ENCODE peak calls at places on chromosomes 2 and 18, in five cellular contexts. O is SK-N-MC; I is cardiac muscle cell; J is CD8-positive, alpha-beta memory T cell; P is CD4-positive, alpha-beta T cell. U is an unnamed sample. For H3K9me3, the result is how much of the 10 kb centered on the place peaks cover.

GRCh38 chr2:51013060-51013746 is 18.7 kb downstream of the NRXN1 start:
- DNase-seq in O (no peak), I (peak), J (no peak), P (no peak), U (no peak)

GRCh38 chr18:26091047-26091630 is 726 bp upstream of the SS18 start:
- DNase-seq in O (no peak), P (no peak), J (no peak), I (no peak), U (no peak)

GRCh38 chr18:8052237-8052701 is 485.2 kb downstream of the PTPRM start:
- DNase-seq in J (no peak), O (no peak), P (no peak), I (no peak), U (no peak)

GRCh38 chr18:58263055-58263732 is 219.2 kb downstream of the NEDD4L start:
- DNase-seq in P (no peak), J (no peak), O (no peak), I (no peak), U (no peak)

GRCh38 chr2:102657770-102658169 is 38.4 kb downstream of the SLC9A2 start:
- DNase-seq in O (no peak), J (no peak), I (no peak), P (no peak), U (no peak)

GRCh38 chr18:48023334-48024008 is 93.0 kb upstream of the SMAD2 start:
- DNase-seq in J (no peak), I (peak), O (peak), P (no peak), U (peak)

GRCh38 chr2:226791056-226791486 is 8.5 kb downstream of the IRS1 start:
- DNase-seq in I (peak), J (peak), O (no peak), P (no peak), U (no peak)

GRCh38 chr2:88180594-88181240 is 10.6 kb downstream of the THNSL2 start:
- DNase-seq in J (no peak), I (no peak), O (no peak), P (no peak), U (no peak)

GRCh38 chr2:173299764-173300163 is 54.9 kb upstream of the CDCA7 start:
- DNase-seq in P (no peak), J (no peak), O (no peak), I (no peak), U (no peak)

GRCh38 chr18:32469190-32469611 is 1.5 kb downstream of the GAREM1 start:
- DNase-seq in P (no peak), O (no peak), J (no peak), I (peak), U (no peak)

GRCh38 chr2:5915926-5916325 is 223.7 kb downstream of the SOX11 start:
- DNase-seq in I (peak), J (no peak), P (no peak), O (no peak), U (no peak)

GRCh38 chr2:48415765-48416515 is 114.0 kb upstream of the STON1 start:
- DNase-seq in I (no peak), J (no peak), P (no peak), O (no peak), U (no peak)

GRCh38 chr18:63963610-63964256 is 6.1 kb upstream of the SERPINB8 start:
- DNase-seq in P (no peak), O (no peak), J (peak), I (peak), U (no peak)

GRCh38 chr18:72672364-72673151 is 128.4 kb upstream of the CBLN2 start:
- DNase-seq in I (peak), O (peak), J (no peak), P (no peak), U (no peak)

GRCh38 chr2:240590681-240591111 is 4.2 kb downstream of the CAPN10 start:
- DNase-seq in P (no peak), O (no peak), J (peak), I (no peak), U (no peak)

GRCh38 chr2:236663267-236663666 is 93.6 kb downstream of the ACKR3 start:
- DNase-seq in J (no peak), P (no peak), O (no peak), I (no peak), U (no peak)

GRCh38 chr2:164015328-164016123 is 279.7 kb upstream of the FIGN start:
- DNase-seq in O (no peak), I (no peak), J (no peak), P (no peak), U (no peak)

GRCh38 chr2:217418090-217418489 is 558.2 kb upstream of the TNP1 start:
- DNase-seq in I (no peak), P (no peak), J (no peak), O (no peak), U (no peak)

GRCh38 chr2:8636041-8636491 is 45.8 kb upstream of the ID2 start:
- DNase-seq in O (no peak), I (peak), J (peak), P (no peak), U (no peak)

GRCh38 chr18:22285299-22286140 is 116.1 kb downstream of the GATA6 start:
- DNase-seq in I (no peak), O (no peak), J (no peak), P (no peak), U (no peak)

GRCh38 chr18:62027914-62028520 is 135.2 kb upstream of the RNF152 start:
- DNase-seq in I (no peak), J (no peak), O (no peak), P (no peak), U (no peak)

GRCh38 chr2:218904176-218904575 is 23.5 kb downstream of the WNT10A start:
- DNase-seq in P (no peak), O (no peak), J (no peak), I (no peak), U (no peak)

DNA sequence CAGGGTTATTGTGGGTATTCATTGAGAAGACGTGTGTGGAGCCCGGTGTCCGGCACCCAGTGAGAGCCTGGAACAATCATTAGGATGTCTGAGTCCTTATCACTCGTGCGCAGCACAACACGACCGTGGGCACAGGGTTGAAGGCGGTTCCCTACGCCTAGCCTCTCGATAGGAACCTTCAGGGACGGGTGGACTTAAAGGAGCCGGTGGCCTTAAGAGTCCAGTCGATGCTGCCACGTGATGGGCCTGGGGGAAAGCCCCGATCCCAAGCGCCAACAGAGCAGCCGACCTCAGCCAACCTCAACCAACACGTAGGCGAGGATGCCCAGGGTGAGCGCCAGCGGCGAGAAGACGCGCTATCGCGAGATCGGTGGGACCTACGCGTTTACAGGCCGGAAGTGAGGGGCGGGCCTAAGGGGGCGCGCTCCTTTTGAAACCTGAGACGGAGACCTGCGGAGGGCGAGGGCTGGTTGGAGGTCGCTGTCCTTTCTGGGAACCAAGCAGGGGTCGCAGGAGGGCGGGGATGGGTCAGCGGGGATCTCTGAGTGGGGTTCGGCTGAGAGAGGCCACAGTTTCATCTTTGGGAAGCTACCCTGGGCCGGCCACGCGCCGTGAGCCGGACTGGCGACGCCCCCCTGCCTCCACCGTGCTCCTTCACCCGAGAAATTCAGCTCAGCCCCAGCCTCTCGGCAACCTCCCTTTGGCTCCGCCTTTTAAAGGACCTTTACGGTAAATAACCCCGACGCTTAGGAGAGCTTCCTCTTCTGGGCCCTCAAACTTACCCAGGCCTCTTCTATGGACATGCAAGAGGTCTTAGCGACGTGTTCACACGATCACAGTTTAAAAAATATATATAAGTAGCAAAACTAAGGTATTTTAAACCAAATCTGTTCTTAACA is 28.3 kb downstream of the WNT10A start:
- DNase-seq in O (no peak), I (peak), P (peak), J (peak), U (peak)
- H3K27ac ChIP-seq in O (no peak), I (no peak), P (no peak), J (peak), U (no peak)

GRCh38 chr2:224110811-224111210 is 71.7 kb upstream of the SERPINE2 start:
- DNase-seq in J (no peak), I (no peak), O (no peak), P (no peak), U (no peak)
- H3K9me3 ChIP-seq in J (under half), I (under half), O (under half), P (under half), U (under half)

DNA sequence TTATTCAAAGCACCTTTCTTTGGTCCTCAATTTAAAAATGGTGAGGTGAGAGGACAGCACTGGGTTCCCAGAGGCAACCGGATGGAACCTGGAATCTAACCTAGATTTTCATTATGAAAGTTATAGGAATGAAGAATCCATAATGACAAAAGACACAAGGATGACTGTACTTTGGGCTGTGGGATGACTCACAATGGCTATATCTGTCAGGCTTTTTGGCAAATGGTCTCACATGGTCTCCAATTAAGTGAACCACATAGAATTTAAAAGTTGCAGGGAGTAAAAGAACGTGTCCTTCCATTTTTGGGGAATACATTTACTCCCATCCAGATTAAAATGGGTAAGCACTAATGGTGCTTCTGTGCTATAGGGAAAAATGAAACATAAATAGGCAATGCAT is 31.8 kb upstream of the LYPD1 start:
- DNase-seq in P (no peak), I (no peak), J (no peak), O (no peak), U (no peak)
- H3K27ac ChIP-seq in P (no peak), I (no peak), J (no peak), O (no peak), U (no peak)

DNA sequence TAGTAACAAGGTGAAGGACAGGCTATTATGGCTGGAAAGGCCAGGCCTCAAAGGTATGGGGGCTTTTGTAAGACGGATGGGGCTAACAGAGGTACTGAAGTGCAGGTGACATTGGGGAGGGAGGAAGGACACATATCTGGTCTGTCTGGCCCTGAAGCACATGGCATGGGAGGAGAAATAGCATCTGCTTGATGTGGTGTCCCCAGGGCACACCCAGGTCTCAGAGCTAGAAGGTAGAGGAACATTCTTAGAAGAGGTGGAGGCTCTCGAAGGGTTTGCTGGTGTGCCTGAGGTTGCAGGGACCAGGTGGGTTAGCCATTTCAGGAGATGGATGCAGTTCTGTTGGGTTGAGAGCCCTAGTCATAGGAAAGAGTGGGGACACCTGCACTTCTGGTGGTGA is 9.5 kb downstream of the RALB start:
- DNase-seq in J (no peak), P (no peak), I (no peak), O (no peak), U (no peak)
- H3K9me3 ChIP-seq in J (under half), P (under half), I (under half), O (under half), U (under half)

GRCh38 chr2:239261336-239261735 is 139.5 kb downstream of the HDAC4 start:
- DNase-seq in O (no peak), J (no peak), P (no peak), I (no peak), U (no peak)

GRCh38 chr2:239263231-239263936 is 137.4 kb downstream of the HDAC4 start:
- DNase-seq in O (no peak), J (no peak), I (no peak), P (no peak), U (no peak)

GRCh38 chr2:239262484-239263230 is 138.2 kb downstream of the HDAC4 start:
- DNase-seq in O (no peak), I (no peak), P (no peak), J (no peak), U (no peak)

GRCh38 chr2:239260546-239261327 is 140.1 kb downstream of the HDAC4 start:
- DNase-seq in J (no peak), I (no peak), P (no peak), O (no peak), U (no peak)

GRCh38 chr2:239261796-239262475 is 138.9 kb downstream of the HDAC4 start:
- DNase-seq in J (no peak), P (no peak), O (no peak), I (no peak), U (no peak)
- H3K27ac ChIP-seq in J (no peak), P (no peak), O (peak), I (no peak), U (no peak)

U was measured in iPS DF 6.9.